ENCODE peak calls at places on chromosomes 1 and 21, in nine cellular contexts. I, N, W, H, P, T, M, C and Z are unnamed samples.

GRCh38 chr1:182617734-182618288 is 13.6 kb upstream of the RGS16 start:
- DNase-seq in I (no peak), N (no peak), W (peak), H (no peak), P (no peak), T (no peak), M (no peak), C (no peak), Z (no peak)

GRCh38 chr1:3903141-3904005 is 3.3 kb upstream of the C1orf174 start:
- DNase-seq in I (no peak), N (no peak), W (no peak), H (no peak), P (no peak), T (no peak), M (no peak), C (no peak), Z (no peak)

GRCh38 chr1:172108494-172108893 is 267.2 kb downstream of the DNM3 start:
- DNase-seq in I (no peak), N (no peak), W (no peak), H (no peak), P (no peak), T (peak), M (no peak), C (no peak), Z (no peak)

GRCh38 chr1:224851210-224851849 is 78.1 kb upstream of the DNAH14 start:
- DNase-seq in I (peak), N (peak), W (peak), H (peak), P (peak), T (peak), M (peak), C (peak), Z (no peak)

GRCh38 chr1:84250668-84251067 is 50.8 kb upstream of the SAMD13 start:
- DNase-seq in I (no peak), N (no peak), W (no peak), H (no peak), P (no peak), T (no peak), M (no peak), C (no peak), Z (no peak)

GRCh38 chr1:161733526-161733925 is 12.2 kb downstream of the FCRLB start:
- DNase-seq in I (no peak), N (no peak), W (peak), H (no peak), P (no peak), T (no peak), M (no peak), C (no peak), Z (peak)

GRCh38 chr1:45381243-45381642 is 41.0 kb upstream of the MUTYH start:
- DNase-seq in I (no peak), N (no peak), W (no peak), H (no peak), P (no peak), T (no peak), M (no peak), C (no peak), Z (no peak)

GRCh38 chr1:240462766-240463410 is 149.1 kb downstream of the GREM2 start:
- DNase-seq in I (no peak), N (no peak), W (no peak), H (no peak), P (no peak), T (no peak), M (no peak), C (no peak), Z (no peak)

GRCh38 chr1:205066221-205066818 is 17.9 kb downstream of the TMEM81 start:
- DNase-seq in I (no peak), N (no peak), W (no peak), H (no peak), P (no peak), T (peak), M (no peak), C (no peak), Z (no peak)

GRCh38 chr1:157431751-157432150 is 120.6 kb downstream of the FCRL5 start:
- DNase-seq in I (no peak), N (no peak), W (no peak), H (no peak), P (no peak), T (no peak), M (no peak), C (no peak), Z (no peak)

GRCh38 chr1:52432807-52433206 is 28.4 kb downstream of the PRPF38A start:
- DNase-seq in I (no peak), N (no peak), W (no peak), H (no peak), P (no peak), T (no peak), M (no peak), C (no peak), Z (no peak)

GRCh38 chr1:174990382-174990999 is 9.3 kb upstream of the CACYBP start:
- DNase-seq in I (peak), N (peak), W (no peak), H (peak), P (no peak), T (no peak), M (no peak), C (peak), Z (no peak)

GRCh38 chr21:34640858-34641257 is 25.9 kb upstream of the RCAN1 start:
- DNase-seq in I (no peak), N (no peak), W (peak), H (no peak), P (no peak), T (no peak), M (no peak), C (no peak), Z (peak)

GRCh38 chr1:6420594-6421042 is 899 bp upstream of the HES2 start:
- DNase-seq in I (no peak), N (no peak), W (no peak), H (no peak), P (no peak), T (no peak), M (no peak), C (no peak), Z (no peak)

GRCh38 chr1:97563926-97564325 is 356.9 kb downstream of the DPYD start:
- DNase-seq in I (no peak), N (no peak), W (no peak), H (no peak), P (no peak), T (no peak), M (no peak), C (no peak), Z (no peak)

GRCh38 chr1:240310226-240310925 is 218.7 kb downstream of the FMN2 start:
- DNase-seq in I (no peak), N (no peak), W (peak), H (no peak), P (no peak), T (no peak), M (no peak), C (no peak), Z (peak)

GRCh38 chr1:6730889-6731288 is 29.3 kb upstream of the DNAJC11 start:
- DNase-seq in I (no peak), N (no peak), W (no peak), H (no peak), P (no peak), T (no peak), M (no peak), C (no peak), Z (no peak)

GRCh38 chr1:218030846-218031245 is 254.2 kb upstream of the RRP15 start:
- DNase-seq in I (no peak), N (no peak), W (no peak), H (no peak), P (no peak), T (no peak), M (no peak), C (no peak), Z (no peak)

GRCh38 chr1:47940321-47940720 is 56.9 kb downstream of the TRABD2B start:
- DNase-seq in I (no peak), N (no peak), W (no peak), H (no peak), P (no peak), T (no peak), M (no peak), C (no peak), Z (no peak)

GRCh38 chr1:82487778-82488177 is 687.0 kb downstream of the ADGRL2 start:
- DNase-seq in I (no peak), N (no peak), W (no peak), H (no peak), P (no peak), T (no peak), M (no peak), C (no peak), Z (no peak)

GRCh38 chr1:33365560-33365997 is 44.7 kb upstream of the A3GALT2 start:
- DNase-seq in I (no peak), N (no peak), W (peak), H (peak), P (no peak), T (peak), M (peak), C (no peak), Z (no peak)

GRCh38 chr1:101112051-101112770 is 86.6 kb upstream of the DPH5 start:
- DNase-seq in I (peak), N (no peak), W (no peak), H (no peak), P (peak), T (peak), M (peak), C (no peak), Z (no peak)

GRCh38 chr1:248783367-248783766 is 27.8 kb upstream of the LYPD8 start:
- DNase-seq in I (no peak), N (no peak), W (no peak), H (no peak), P (no peak), T (no peak), M (no peak), C (no peak), Z (no peak)

GRCh38 chr1:35585281-35585680 is 12.2 kb downstream of the TFAP2E start:
- DNase-seq in I (no peak), N (no peak), W (no peak), H (no peak), P (no peak), T (no peak), M (no peak), C (no peak), Z (no peak)

GRCh38 chr1:38991638-38992449 is 768 bp downstream of the AKIRIN1 start:
- DNase-seq in I (no peak), N (peak), W (peak), H (peak), P (no peak), T (peak), M (peak), C (no peak), Z (no peak)

GRCh38 chr1:34926894-34927293 is 2.6 kb downstream of the DLGAP3 start:
- DNase-seq in I (no peak), N (no peak), W (no peak), H (no peak), P (no peak), T (no peak), M (no peak), C (no peak), Z (no peak)

GRCh38 chr1:180098242-180098995 is 56.2 kb upstream of the QSOX1 start:
- DNase-seq in I (no peak), N (no peak), W (peak), H (peak), P (no peak), T (no peak), M (no peak), C (no peak), Z (peak)

GRCh38 chr1:11862890-11863289 is 4.1 kb upstream of the NPPB start:
- DNase-seq in I (no peak), N (no peak), W (no peak), H (no peak), P (no peak), T (no peak), M (no peak), C (no peak), Z (no peak)

GRCh38 chr1:1135339-1136111 is 19.6 kb upstream of the C1orf159 start:
- DNase-seq in I (no peak), N (no peak), W (no peak), H (no peak), P (no peak), T (no peak), M (no peak), C (no peak), Z (no peak)

GRCh38 chr1:7664893-7665250 is 106.2 kb upstream of the VAMP3 start:
- DNase-seq in I (no peak), N (no peak), W (no peak), H (no peak), P (no peak), T (no peak), M (no peak), C (no peak), Z (no peak)

GRCh38 chr1:226644541-226645176 is 94.4 kb downstream of the ITPKB start:
- DNase-seq in I (no peak), N (no peak), W (peak), H (no peak), P (no peak), T (no peak), M (no peak), C (no peak), Z (no peak)

GRCh38 chr21:42495027-42495426 is 997 bp downstream of the RSPH1 start:
- DNase-seq in I (no peak), N (no peak), W (no peak), H (no peak), P (no peak), T (peak), M (no peak), C (no peak), Z (no peak)

GRCh38 chr1:200378096-200378495 is 31.7 kb downstream of the ZNF281 start:
- DNase-seq in I (no peak), N (no peak), W (no peak), H (no peak), P (no peak), T (no peak), M (no peak), C (no peak), Z (no peak)

GRCh38 chr1:200379940-200380588 is 29.8 kb downstream of the ZNF281 start:
- DNase-seq in I (no peak), N (no peak), W (no peak), H (no peak), P (no peak), T (no peak), M (no peak), C (no peak), Z (no peak)

GRCh38 chr1:200381256-200381980 is 28.4 kb downstream of the ZNF281 start:
- DNase-seq in I (no peak), N (no peak), W (no peak), H (no peak), P (no peak), T (no peak), M (no peak), C (no peak), Z (no peak)

GRCh38 chr1:200380589-200381021 is 29.2 kb downstream of the ZNF281 start:
- DNase-seq in I (no peak), N (no peak), W (no peak), H (no peak), P (no peak), T (no peak), M (no peak), C (no peak), Z (no peak)

GRCh38 chr1:200379431-200379755 is 30.4 kb downstream of the ZNF281 start:
- DNase-seq in I (no peak), N (peak), W (peak), H (no peak), P (no peak), T (no peak), M (no peak), C (peak), Z (peak)
- H3K27ac ChIP-seq in I (no peak), N (peak), W (peak), H (no peak), P (no peak), T (no peak), M (no peak), C (peak), Z (peak)

DNA sequence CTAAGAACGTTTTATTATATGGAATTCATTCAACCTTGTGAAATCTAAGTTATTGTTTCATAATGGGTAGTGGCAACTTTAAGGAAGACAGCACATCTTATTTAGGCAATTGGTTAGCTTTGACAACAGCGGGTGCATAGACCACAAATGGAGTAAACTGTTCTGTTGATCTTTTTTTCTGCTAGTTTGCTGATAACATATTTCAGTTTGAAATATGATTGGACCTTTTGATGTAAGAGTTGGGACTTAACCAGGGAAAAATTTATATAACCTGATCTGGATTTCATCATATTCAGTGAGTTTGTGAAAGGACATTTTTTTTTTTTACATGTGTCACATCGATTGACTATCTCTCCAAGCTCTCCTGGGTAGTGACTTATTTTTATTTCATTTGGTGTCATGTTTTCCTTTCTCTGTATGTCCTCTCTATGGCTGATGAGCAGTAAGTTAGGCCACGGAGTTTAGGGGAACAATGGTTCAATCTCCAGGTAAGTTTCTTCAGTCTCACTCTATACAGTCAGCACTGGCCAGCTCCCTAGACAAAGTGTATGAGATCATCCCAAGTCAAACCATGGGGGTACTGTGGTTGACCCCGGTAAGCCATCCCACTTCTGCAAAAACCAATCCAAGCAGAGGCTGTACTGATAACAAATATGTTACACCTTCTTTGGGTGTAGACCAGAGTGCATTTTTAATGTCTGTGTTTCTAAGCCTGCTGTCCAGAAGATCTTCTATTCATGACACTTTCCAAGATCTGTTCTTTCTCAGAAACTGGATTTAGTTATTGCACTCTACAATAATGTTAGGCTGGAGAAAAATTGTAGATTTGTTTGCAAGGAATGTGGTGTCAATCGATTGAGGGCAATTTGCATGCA is 152.0 kb downstream of the HLX start:
- DNase-seq in I (no peak), N (no peak), W (no peak), H (no peak), P (no peak), T (no peak), M (no peak), C (no peak), Z (no peak)
- H3K27ac ChIP-seq in I (no peak), N (no peak), W (no peak), H (no peak), P (no peak), T (no peak), M (no peak), C (no peak), Z (no peak)

DNA sequence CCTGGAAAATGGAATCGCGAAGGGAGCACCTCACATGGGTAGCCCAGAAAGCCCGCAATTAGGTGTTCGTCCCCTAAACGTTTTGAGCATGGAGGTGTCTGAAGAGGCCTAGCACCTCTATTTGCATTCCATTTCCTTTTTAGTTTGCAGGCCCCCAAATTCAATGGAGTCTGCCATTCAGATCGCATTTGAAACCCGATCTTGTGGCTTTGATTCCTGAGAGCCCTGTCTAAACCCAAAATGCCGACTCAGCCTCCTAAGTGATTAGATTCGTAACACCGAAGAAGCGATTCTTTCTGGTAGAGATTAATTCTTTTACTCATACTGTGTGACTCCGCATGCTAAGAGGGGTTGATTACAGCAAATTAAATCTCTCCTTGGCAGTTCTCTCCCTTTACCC is 415.2 kb upstream of the KAZN start:
- DNase-seq in I (no peak), N (no peak), W (no peak), H (no peak), P (no peak), T (no peak), M (no peak), C (no peak), Z (no peak)
- H3K27ac ChIP-seq in I (no peak), N (no peak), W (no peak), H (no peak), P (no peak), T (no peak), M (no peak), C (no peak), Z (no peak)

DNA sequence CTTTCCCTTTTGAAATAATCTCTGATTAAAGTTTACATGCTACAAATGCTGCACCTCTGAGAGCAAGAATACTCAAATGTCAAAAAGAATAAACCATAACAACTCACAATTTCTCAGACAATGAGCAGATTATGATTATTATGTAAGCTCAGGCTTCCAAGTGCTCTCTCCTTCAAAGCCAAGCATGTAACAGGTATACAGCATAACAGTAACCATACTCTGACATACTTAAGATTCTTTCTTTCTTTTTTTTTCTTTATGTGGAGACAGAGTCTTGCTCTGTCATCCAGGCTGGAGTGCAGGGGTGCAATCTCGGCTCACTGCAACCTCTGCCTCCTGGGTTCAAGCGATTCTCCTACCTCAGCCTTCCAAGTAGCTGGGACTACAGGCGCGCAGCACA is 155.4 kb downstream of the EIF4G3 start:
- DNase-seq in I (no peak), N (no peak), W (no peak), H (no peak), P (no peak), T (no peak), M (no peak), C (no peak), Z (no peak)
- H3K27ac ChIP-seq in I (peak), N (peak), W (peak), H (no peak), P (no peak), T (no peak), M (peak), C (peak), Z (no peak)